ENCODE peak calls at places on chromosomes 7 and 10, in eight cellular contexts. One of them, this sample, is unnamed.

GRCh38 chr10:31630866-31631567 is 297.6 kb downstream of the ARHGAP12 start:
- DNase-seq in posterior vena cava: no peak
- DNase-seq in GM12891: no peak
- DNase-seq in activated CD4-positive, alpha-beta T cell treated with anti-CD3 and anti-CD28 coated beads for 48 hours: no peak
- DNase-seq in H9: no peak
- DNase-seq in left kidney: no peak
- DNase-seq in CD8-positive, alpha-beta T cell: no peak
- DNase-seq in activated CD8-positive, alpha-beta T cell treated with anti-CD3 and anti-CD28 coated beads for 36 hours: no peak
- DNase-seq in this sample: no peak

GRCh38 chr10:50501899-50502556 is 121.7 kb downstream of the SGMS1 start:
- DNase-seq in posterior vena cava: no peak
- DNase-seq in GM12891: no peak
- DNase-seq in activated CD4-positive, alpha-beta T cell treated with anti-CD3 and anti-CD28 coated beads for 48 hours: peak; percentile 31
- DNase-seq in H9: no peak
- DNase-seq in left kidney: no peak
- DNase-seq in CD8-positive, alpha-beta T cell: no peak
- DNase-seq in activated CD8-positive, alpha-beta T cell treated with anti-CD3 and anti-CD28 coated beads for 36 hours: peak; percentile 44
- DNase-seq in this sample: no peak

GRCh38 chr7:131365876-131366275 is 38.2 kb downstream of the MKLN1 start:
- DNase-seq in posterior vena cava: no peak
- DNase-seq in GM12891: no peak
- DNase-seq in activated CD4-positive, alpha-beta T cell treated with anti-CD3 and anti-CD28 coated beads for 48 hours: no peak
- DNase-seq in H9: no peak
- DNase-seq in left kidney: peak; percentile 34
- DNase-seq in CD8-positive, alpha-beta T cell: no peak
- DNase-seq in activated CD8-positive, alpha-beta T cell treated with anti-CD3 and anti-CD28 coated beads for 36 hours: no peak
- DNase-seq in this sample: no peak

GRCh38 chr7:5567810-5568209 is 144.2 kb upstream of the TNRC18 start:
- DNase-seq in posterior vena cava: no peak
- DNase-seq in GM12891: no peak
- DNase-seq in activated CD4-positive, alpha-beta T cell treated with anti-CD3 and anti-CD28 coated beads for 48 hours: no peak
- DNase-seq in H9: no peak
- DNase-seq in left kidney: no peak
- DNase-seq in CD8-positive, alpha-beta T cell: no peak
- DNase-seq in activated CD8-positive, alpha-beta T cell treated with anti-CD3 and anti-CD28 coated beads for 36 hours: no peak
- DNase-seq in this sample: no peak

GRCh38 chr7:125491137-125491536 is 561.5 kb upstream of the POT1 start:
- DNase-seq in posterior vena cava: no peak
- DNase-seq in GM12891: no peak
- DNase-seq in activated CD4-positive, alpha-beta T cell treated with anti-CD3 and anti-CD28 coated beads for 48 hours: no peak
- DNase-seq in H9: no peak
- DNase-seq in left kidney: no peak
- DNase-seq in CD8-positive, alpha-beta T cell: no peak
- DNase-seq in activated CD8-positive, alpha-beta T cell treated with anti-CD3 and anti-CD28 coated beads for 36 hours: no peak
- DNase-seq in this sample: no peak

GRCh38 chr7:116571037-116571436 is 46.2 kb downstream of the CAV1 start:
- DNase-seq in posterior vena cava: no peak
- DNase-seq in GM12891: no peak
- DNase-seq in activated CD4-positive, alpha-beta T cell treated with anti-CD3 and anti-CD28 coated beads for 48 hours: no peak
- DNase-seq in H9: no peak
- DNase-seq in left kidney: no peak
- DNase-seq in CD8-positive, alpha-beta T cell: no peak
- DNase-seq in activated CD8-positive, alpha-beta T cell treated with anti-CD3 and anti-CD28 coated beads for 36 hours: no peak
- DNase-seq in this sample: no peak

GRCh38 chr10:96369890-96370574 is 11.2 kb upstream of the OPALIN start:
- DNase-seq in posterior vena cava: no peak
- DNase-seq in GM12891: no peak
- DNase-seq in activated CD4-positive, alpha-beta T cell treated with anti-CD3 and anti-CD28 coated beads for 48 hours: no peak
- DNase-seq in H9: no peak
- DNase-seq in left kidney: no peak
- DNase-seq in CD8-positive, alpha-beta T cell: no peak
- DNase-seq in activated CD8-positive, alpha-beta T cell treated with anti-CD3 and anti-CD28 coated beads for 36 hours: no peak
- DNase-seq in this sample: no peak

GRCh38 chr10:12960939-12961338 is 40.6 kb downstream of the CCDC3 start:
- DNase-seq in posterior vena cava: no peak
- DNase-seq in GM12891: no peak
- DNase-seq in activated CD4-positive, alpha-beta T cell treated with anti-CD3 and anti-CD28 coated beads for 48 hours: no peak
- DNase-seq in H9: no peak
- DNase-seq in left kidney: no peak
- DNase-seq in CD8-positive, alpha-beta T cell: no peak
- DNase-seq in activated CD8-positive, alpha-beta T cell treated with anti-CD3 and anti-CD28 coated beads for 36 hours: no peak
- DNase-seq in this sample: no peak

GRCh38 chr7:5586279-5586962 is 162.8 kb upstream of the TNRC18 start:
- DNase-seq in posterior vena cava: no peak
- DNase-seq in GM12891: no peak
- DNase-seq in activated CD4-positive, alpha-beta T cell treated with anti-CD3 and anti-CD28 coated beads for 48 hours: no peak
- DNase-seq in H9: no peak
- DNase-seq in left kidney: no peak
- DNase-seq in CD8-positive, alpha-beta T cell: no peak
- DNase-seq in activated CD8-positive, alpha-beta T cell treated with anti-CD3 and anti-CD28 coated beads for 36 hours: no peak
- DNase-seq in this sample: no peak

GRCh38 chr7:24733414-24734060 is 23.7 kb downstream of the GSDME start:
- DNase-seq in posterior vena cava: no peak
- DNase-seq in GM12891: no peak
- DNase-seq in activated CD4-positive, alpha-beta T cell treated with anti-CD3 and anti-CD28 coated beads for 48 hours: no peak
- DNase-seq in H9: no peak
- DNase-seq in left kidney: no peak
- DNase-seq in CD8-positive, alpha-beta T cell: no peak
- DNase-seq in activated CD8-positive, alpha-beta T cell treated with anti-CD3 and anti-CD28 coated beads for 36 hours: no peak
- DNase-seq in this sample: no peak

GRCh38 chr10:126432507-126432906 is 44.2 kb upstream of the ADAM12 start:
- DNase-seq in posterior vena cava: no peak
- DNase-seq in GM12891: no peak
- DNase-seq in activated CD4-positive, alpha-beta T cell treated with anti-CD3 and anti-CD28 coated beads for 48 hours: no peak
- DNase-seq in H9: no peak
- DNase-seq in left kidney: no peak
- DNase-seq in CD8-positive, alpha-beta T cell: no peak
- DNase-seq in activated CD8-positive, alpha-beta T cell treated with anti-CD3 and anti-CD28 coated beads for 36 hours: no peak
- DNase-seq in this sample: no peak

GRCh38 chr7:13560441-13560840 is 429.0 kb downstream of the ETV1 start:
- DNase-seq in posterior vena cava: no peak
- DNase-seq in GM12891: no peak
- DNase-seq in activated CD4-positive, alpha-beta T cell treated with anti-CD3 and anti-CD28 coated beads for 48 hours: no peak
- DNase-seq in H9: no peak
- DNase-seq in left kidney: no peak
- DNase-seq in CD8-positive, alpha-beta T cell: no peak
- DNase-seq in activated CD8-positive, alpha-beta T cell treated with anti-CD3 and anti-CD28 coated beads for 36 hours: no peak
- DNase-seq in this sample: no peak

GRCh38 chr10:132408367-132408781 is 11.4 kb downstream of the PWWP2B start:
- DNase-seq in posterior vena cava: no peak
- DNase-seq in GM12891: no peak
- DNase-seq in activated CD4-positive, alpha-beta T cell treated with anti-CD3 and anti-CD28 coated beads for 48 hours: no peak
- DNase-seq in H9: peak; percentile 58
- DNase-seq in left kidney: peak; percentile 77
- DNase-seq in CD8-positive, alpha-beta T cell: no peak
- DNase-seq in activated CD8-positive, alpha-beta T cell treated with anti-CD3 and anti-CD28 coated beads for 36 hours: peak; percentile 45
- DNase-seq in this sample: no peak

GRCh38 chr7:30796105-30796869 is 25.1 kb downstream of the MINDY4 start:
- DNase-seq in posterior vena cava: no peak
- DNase-seq in GM12891: no peak
- DNase-seq in activated CD4-positive, alpha-beta T cell treated with anti-CD3 and anti-CD28 coated beads for 48 hours: no peak
- DNase-seq in H9: no peak
- DNase-seq in left kidney: no peak
- DNase-seq in CD8-positive, alpha-beta T cell: no peak
- DNase-seq in activated CD8-positive, alpha-beta T cell treated with anti-CD3 and anti-CD28 coated beads for 36 hours: no peak
- DNase-seq in this sample: no peak

GRCh38 chr10:89210794-89211425 is 3.8 kb upstream of the CH25H start:
- DNase-seq in posterior vena cava: no peak
- DNase-seq in GM12891: no peak
- DNase-seq in activated CD4-positive, alpha-beta T cell treated with anti-CD3 and anti-CD28 coated beads for 48 hours: no peak
- DNase-seq in H9: no peak
- DNase-seq in left kidney: no peak
- DNase-seq in CD8-positive, alpha-beta T cell: no peak
- DNase-seq in activated CD8-positive, alpha-beta T cell treated with anti-CD3 and anti-CD28 coated beads for 36 hours: no peak
- DNase-seq in this sample: no peak

GRCh38 chr10:116352125-116352524 is 27.9 kb downstream of the CCDC172 start:
- DNase-seq in posterior vena cava: no peak
- DNase-seq in GM12891: no peak
- DNase-seq in activated CD4-positive, alpha-beta T cell treated with anti-CD3 and anti-CD28 coated beads for 48 hours: no peak
- DNase-seq in H9: no peak
- DNase-seq in left kidney: no peak
- DNase-seq in CD8-positive, alpha-beta T cell: no peak
- DNase-seq in activated CD8-positive, alpha-beta T cell treated with anti-CD3 and anti-CD28 coated beads for 36 hours: no peak
- DNase-seq in this sample: no peak

GRCh38 chr7:122166708-122167107 is 22.7 kb upstream of the AASS start:
- DNase-seq in posterior vena cava: no peak
- DNase-seq in GM12891: no peak
- DNase-seq in activated CD4-positive, alpha-beta T cell treated with anti-CD3 and anti-CD28 coated beads for 48 hours: no peak
- DNase-seq in H9: no peak
- DNase-seq in left kidney: no peak
- DNase-seq in CD8-positive, alpha-beta T cell: no peak
- DNase-seq in activated CD8-positive, alpha-beta T cell treated with anti-CD3 and anti-CD28 coated beads for 36 hours: no peak
- DNase-seq in this sample: no peak

GRCh38 chr7:133987582-133987981 is 139.6 kb upstream of the LRGUK start:
- DNase-seq in posterior vena cava: no peak
- DNase-seq in GM12891: no peak
- DNase-seq in activated CD4-positive, alpha-beta T cell treated with anti-CD3 and anti-CD28 coated beads for 48 hours: no peak
- DNase-seq in H9: no peak
- DNase-seq in left kidney: no peak
- DNase-seq in CD8-positive, alpha-beta T cell: no peak
- DNase-seq in activated CD8-positive, alpha-beta T cell treated with anti-CD3 and anti-CD28 coated beads for 36 hours: no peak
- DNase-seq in this sample: no peak

GRCh38 chr10:3783313-3783689 is 1.7 kb downstream of the KLF6 start:
- DNase-seq in posterior vena cava: peak; percentile 92
- DNase-seq in GM12891: no peak
- DNase-seq in activated CD4-positive, alpha-beta T cell treated with anti-CD3 and anti-CD28 coated beads for 48 hours: peak; percentile 86
- DNase-seq in H9: peak; percentile 53
- DNase-seq in left kidney: peak; percentile 90
- DNase-seq in CD8-positive, alpha-beta T cell: no peak
- DNase-seq in activated CD8-positive, alpha-beta T cell treated with anti-CD3 and anti-CD28 coated beads for 36 hours: peak; percentile 81
- DNase-seq in this sample: no peak

GRCh38 chr7:55212838-55213237 is 152.3 kb upstream of the LANCL2 start:
- DNase-seq in posterior vena cava: no peak
- DNase-seq in GM12891: no peak
- DNase-seq in activated CD4-positive, alpha-beta T cell treated with anti-CD3 and anti-CD28 coated beads for 48 hours: no peak
- DNase-seq in H9: no peak
- DNase-seq in left kidney: no peak
- DNase-seq in CD8-positive, alpha-beta T cell: no peak
- DNase-seq in activated CD8-positive, alpha-beta T cell treated with anti-CD3 and anti-CD28 coated beads for 36 hours: no peak
- DNase-seq in this sample: no peak

GRCh38 chr10:28137907-28138880 is 139.3 kb upstream of the ODAD2 start:
- DNase-seq in posterior vena cava: no peak
- DNase-seq in GM12891: no peak
- DNase-seq in activated CD4-positive, alpha-beta T cell treated with anti-CD3 and anti-CD28 coated beads for 48 hours: no peak
- DNase-seq in H9: no peak
- DNase-seq in left kidney: no peak
- DNase-seq in CD8-positive, alpha-beta T cell: no peak
- DNase-seq in activated CD8-positive, alpha-beta T cell treated with anti-CD3 and anti-CD28 coated beads for 36 hours: no peak
- DNase-seq in this sample: no peak

GRCh38 chr7:144835668-144836544 is at the start of gene TPK1:
- DNase-seq in posterior vena cava: peak; percentile 98
- DNase-seq in GM12891: peak; percentile 85
- DNase-seq in activated CD4-positive, alpha-beta T cell treated with anti-CD3 and anti-CD28 coated beads for 48 hours: peak; percentile 92
- DNase-seq in H9: peak; percentile 96
- DNase-seq in left kidney: peak; percentile 97
- DNase-seq in CD8-positive, alpha-beta T cell: peak; percentile 87
- DNase-seq in activated CD8-positive, alpha-beta T cell treated with anti-CD3 and anti-CD28 coated beads for 36 hours: peak; percentile 92
- DNase-seq in this sample: peak; percentile 91

GRCh38 chr7:124799448-124799847 is 33.9 kb upstream of the GPR37 start:
- DNase-seq in posterior vena cava: no peak
- DNase-seq in GM12891: no peak
- DNase-seq in activated CD4-positive, alpha-beta T cell treated with anti-CD3 and anti-CD28 coated beads for 48 hours: no peak
- DNase-seq in H9: no peak
- DNase-seq in left kidney: no peak
- DNase-seq in CD8-positive, alpha-beta T cell: no peak
- DNase-seq in activated CD8-positive, alpha-beta T cell treated with anti-CD3 and anti-CD28 coated beads for 36 hours: no peak
- DNase-seq in this sample: no peak

GRCh38 chr10:119022846-119023552 is 6.5 kb upstream of the NANOS1 start:
- DNase-seq in posterior vena cava: no peak
- DNase-seq in GM12891: no peak
- DNase-seq in activated CD4-positive, alpha-beta T cell treated with anti-CD3 and anti-CD28 coated beads for 48 hours: no peak
- DNase-seq in H9: peak; percentile 77
- DNase-seq in left kidney: no peak
- DNase-seq in CD8-positive, alpha-beta T cell: no peak
- DNase-seq in activated CD8-positive, alpha-beta T cell treated with anti-CD3 and anti-CD28 coated beads for 36 hours: no peak
- DNase-seq in this sample: no peak

GRCh38 chr7:102432476-102433318 is 678 bp upstream of the ORAI2 start:
- DNase-seq in posterior vena cava: no peak
- DNase-seq in GM12891: no peak
- DNase-seq in activated CD4-positive, alpha-beta T cell treated with anti-CD3 and anti-CD28 coated beads for 48 hours: no peak
- DNase-seq in H9: peak; percentile 33
- DNase-seq in left kidney: peak; percentile 83
- DNase-seq in CD8-positive, alpha-beta T cell: no peak
- DNase-seq in activated CD8-positive, alpha-beta T cell treated with anti-CD3 and anti-CD28 coated beads for 36 hours: peak; percentile 46
- DNase-seq in this sample: no peak

GRCh38 chr7:128830231-128831177 is at the start of gene FLNC:
- DNase-seq in posterior vena cava: no peak
- DNase-seq in GM12891: no peak
- DNase-seq in activated CD4-positive, alpha-beta T cell treated with anti-CD3 and anti-CD28 coated beads for 48 hours: peak; percentile 46
- DNase-seq in H9: no peak
- DNase-seq in left kidney: peak; percentile 88
- DNase-seq in CD8-positive, alpha-beta T cell: no peak
- DNase-seq in activated CD8-positive, alpha-beta T cell treated with anti-CD3 and anti-CD28 coated beads for 36 hours: peak; percentile 59
- DNase-seq in this sample: peak; percentile 68

GRCh38 chr7:126495001-126495400 is 757.7 kb downstream of the GRM8 start:
- DNase-seq in posterior vena cava: no peak
- DNase-seq in GM12891: no peak
- DNase-seq in activated CD4-positive, alpha-beta T cell treated with anti-CD3 and anti-CD28 coated beads for 48 hours: no peak
- DNase-seq in H9: no peak
- DNase-seq in left kidney: no peak
- DNase-seq in CD8-positive, alpha-beta T cell: no peak
- DNase-seq in activated CD8-positive, alpha-beta T cell treated with anti-CD3 and anti-CD28 coated beads for 36 hours: no peak
- DNase-seq in this sample: no peak

GRCh38 chr7:78850093-78850740 is 603.2 kb downstream of the MAGI2 start:
- DNase-seq in posterior vena cava: no peak
- DNase-seq in GM12891: no peak
- DNase-seq in activated CD4-positive, alpha-beta T cell treated with anti-CD3 and anti-CD28 coated beads for 48 hours: no peak
- DNase-seq in H9: no peak
- DNase-seq in left kidney: no peak
- DNase-seq in CD8-positive, alpha-beta T cell: no peak
- DNase-seq in activated CD8-positive, alpha-beta T cell treated with anti-CD3 and anti-CD28 coated beads for 36 hours: no peak
- DNase-seq in this sample: no peak

This sample was measured in ecto neural progenitor cell.